ENCODE peak calls at places on chromosome 3, in eight cellular contexts. One of them, this sample, is unnamed.

GRCh38 chr3:23888617-23889228 is 28.1 kb downstream of the NKIRAS1 start:
- DNase-seq in stimulated activated CD4-positive, alpha-beta T cell treated with anti-CD3 and anti-CD28 coated beads, Interleukin-1b, Interleukin-23, amount 100 ng/mL, for 1 hour: no peak
- DNase-seq in stimulated activated naive B cell treated with anti-CD40 and anti-IgM and Interleukin-4, amounts not matched to agents 10 μg/mL and 1 μg/mL and 100 μg/mL, for 72 hours: no peak
- DNase-seq in iris pigment epithelial cell: peak; percentile 56
- DNase-seq in T follicular helper cell: no peak
- DNase-seq in astrocyte: no peak
- DNase-seq in AG08395: peak; percentile 35
- DNase-seq in NCI-H1105: no peak
- DNase-seq in this sample: peak; percentile 35

GRCh38 chr3:106485202-106485601 is 616.4 kb upstream of the CBLB start:
- DNase-seq in stimulated activated CD4-positive, alpha-beta T cell treated with anti-CD3 and anti-CD28 coated beads, Interleukin-1b, Interleukin-23, amount 100 ng/mL, for 1 hour: no peak
- DNase-seq in stimulated activated naive B cell treated with anti-CD40 and anti-IgM and Interleukin-4, amounts not matched to agents 10 μg/mL and 1 μg/mL and 100 μg/mL, for 72 hours: no peak
- DNase-seq in iris pigment epithelial cell: no peak
- DNase-seq in T follicular helper cell: no peak
- DNase-seq in astrocyte: no peak
- DNase-seq in AG08395: no peak
- DNase-seq in NCI-H1105: no peak
- DNase-seq in this sample: no peak

GRCh38 chr3:18443670-18444596 is 18.8 kb upstream of the SATB1 start:
- DNase-seq in stimulated activated CD4-positive, alpha-beta T cell treated with anti-CD3 and anti-CD28 coated beads, Interleukin-1b, Interleukin-23, amount 100 ng/mL, for 1 hour: peak; percentile 2
- DNase-seq in stimulated activated naive B cell treated with anti-CD40 and anti-IgM and Interleukin-4, amounts not matched to agents 10 μg/mL and 1 μg/mL and 100 μg/mL, for 72 hours: peak; percentile 20
- DNase-seq in iris pigment epithelial cell: no peak
- DNase-seq in T follicular helper cell: no peak
- DNase-seq in astrocyte: no peak
- DNase-seq in AG08395: peak; percentile 8
- DNase-seq in NCI-H1105: no peak
- DNase-seq in this sample: no peak

GRCh38 chr3:58116161-58116955 is 94.4 kb downstream of the DNASE1L3 start:
- DNase-seq in stimulated activated CD4-positive, alpha-beta T cell treated with anti-CD3 and anti-CD28 coated beads, Interleukin-1b, Interleukin-23, amount 100 ng/mL, for 1 hour: peak; percentile 4
- DNase-seq in stimulated activated naive B cell treated with anti-CD40 and anti-IgM and Interleukin-4, amounts not matched to agents 10 μg/mL and 1 μg/mL and 100 μg/mL, for 72 hours: peak; percentile 71
- DNase-seq in iris pigment epithelial cell: no peak
- DNase-seq in T follicular helper cell: peak; percentile 16
- DNase-seq in astrocyte: no peak
- DNase-seq in AG08395: no peak
- DNase-seq in NCI-H1105: no peak
- DNase-seq in this sample: no peak

GRCh38 chr3:176663819-176664218 is 533.5 kb downstream of the TBL1XR1 start:
- DNase-seq in stimulated activated CD4-positive, alpha-beta T cell treated with anti-CD3 and anti-CD28 coated beads, Interleukin-1b, Interleukin-23, amount 100 ng/mL, for 1 hour: no peak
- DNase-seq in stimulated activated naive B cell treated with anti-CD40 and anti-IgM and Interleukin-4, amounts not matched to agents 10 μg/mL and 1 μg/mL and 100 μg/mL, for 72 hours: no peak
- DNase-seq in iris pigment epithelial cell: peak; percentile 89
- DNase-seq in T follicular helper cell: no peak
- DNase-seq in astrocyte: peak; percentile 70
- DNase-seq in AG08395: peak; percentile 51
- DNase-seq in NCI-H1105: peak; percentile 76
- DNase-seq in this sample: peak; percentile 48

GRCh38 chr3:152403632-152404066 is 134.9 kb downstream of the MBNL1 start:
- DNase-seq in stimulated activated CD4-positive, alpha-beta T cell treated with anti-CD3 and anti-CD28 coated beads, Interleukin-1b, Interleukin-23, amount 100 ng/mL, for 1 hour: no peak
- DNase-seq in stimulated activated naive B cell treated with anti-CD40 and anti-IgM and Interleukin-4, amounts not matched to agents 10 μg/mL and 1 μg/mL and 100 μg/mL, for 72 hours: no peak
- DNase-seq in iris pigment epithelial cell: peak; percentile 81
- DNase-seq in T follicular helper cell: no peak
- DNase-seq in astrocyte: peak; percentile 37
- DNase-seq in AG08395: no peak
- DNase-seq in NCI-H1105: no peak
- DNase-seq in this sample: no peak

GRCh38 chr3:33826206-33826605 is 27.8 kb downstream of the PDCD6IP start:
- DNase-seq in stimulated activated CD4-positive, alpha-beta T cell treated with anti-CD3 and anti-CD28 coated beads, Interleukin-1b, Interleukin-23, amount 100 ng/mL, for 1 hour: no peak
- DNase-seq in stimulated activated naive B cell treated with anti-CD40 and anti-IgM and Interleukin-4, amounts not matched to agents 10 μg/mL and 1 μg/mL and 100 μg/mL, for 72 hours: no peak
- DNase-seq in iris pigment epithelial cell: peak; percentile 31
- DNase-seq in T follicular helper cell: no peak
- DNase-seq in astrocyte: peak; percentile 7
- DNase-seq in AG08395: no peak
- DNase-seq in NCI-H1105: no peak
- DNase-seq in this sample: no peak

GRCh38 chr3:156611870-156612494 is 57.1 kb upstream of the SSR3 start:
- DNase-seq in stimulated activated CD4-positive, alpha-beta T cell treated with anti-CD3 and anti-CD28 coated beads, Interleukin-1b, Interleukin-23, amount 100 ng/mL, for 1 hour: no peak
- DNase-seq in stimulated activated naive B cell treated with anti-CD40 and anti-IgM and Interleukin-4, amounts not matched to agents 10 μg/mL and 1 μg/mL and 100 μg/mL, for 72 hours: no peak
- DNase-seq in iris pigment epithelial cell: no peak
- DNase-seq in T follicular helper cell: no peak
- DNase-seq in astrocyte: no peak
- DNase-seq in AG08395: no peak
- DNase-seq in NCI-H1105: no peak
- DNase-seq in this sample: no peak

GRCh38 chr3:196996454-196997265 is 28.0 kb upstream of the PIGZ start:
- DNase-seq in stimulated activated CD4-positive, alpha-beta T cell treated with anti-CD3 and anti-CD28 coated beads, Interleukin-1b, Interleukin-23, amount 100 ng/mL, for 1 hour: no peak
- DNase-seq in stimulated activated naive B cell treated with anti-CD40 and anti-IgM and Interleukin-4, amounts not matched to agents 10 μg/mL and 1 μg/mL and 100 μg/mL, for 72 hours: no peak
- DNase-seq in iris pigment epithelial cell: no peak
- DNase-seq in T follicular helper cell: no peak
- DNase-seq in astrocyte: no peak
- DNase-seq in AG08395: no peak
- DNase-seq in NCI-H1105: no peak
- DNase-seq in this sample: no peak

GRCh38 chr3:176780766-176781165 is 416.5 kb downstream of the TBL1XR1 start:
- DNase-seq in stimulated activated CD4-positive, alpha-beta T cell treated with anti-CD3 and anti-CD28 coated beads, Interleukin-1b, Interleukin-23, amount 100 ng/mL, for 1 hour: no peak
- DNase-seq in stimulated activated naive B cell treated with anti-CD40 and anti-IgM and Interleukin-4, amounts not matched to agents 10 μg/mL and 1 μg/mL and 100 μg/mL, for 72 hours: no peak
- DNase-seq in iris pigment epithelial cell: no peak
- DNase-seq in T follicular helper cell: no peak
- DNase-seq in astrocyte: no peak
- DNase-seq in AG08395: no peak
- DNase-seq in NCI-H1105: no peak
- DNase-seq in this sample: no peak

GRCh38 chr3:106345353-106346027 is 476.7 kb upstream of the CBLB start:
- DNase-seq in stimulated activated CD4-positive, alpha-beta T cell treated with anti-CD3 and anti-CD28 coated beads, Interleukin-1b, Interleukin-23, amount 100 ng/mL, for 1 hour: no peak
- DNase-seq in stimulated activated naive B cell treated with anti-CD40 and anti-IgM and Interleukin-4, amounts not matched to agents 10 μg/mL and 1 μg/mL and 100 μg/mL, for 72 hours: no peak
- DNase-seq in iris pigment epithelial cell: peak; percentile 99
- DNase-seq in T follicular helper cell: no peak
- DNase-seq in astrocyte: peak; percentile 100
- DNase-seq in AG08395: peak; percentile 78
- DNase-seq in NCI-H1105: no peak
- DNase-seq in this sample: peak; percentile 95

GRCh38 chr3:99868438-99868723 is 50.7 kb downstream of the CMSS1 start:
- DNase-seq in stimulated activated CD4-positive, alpha-beta T cell treated with anti-CD3 and anti-CD28 coated beads, Interleukin-1b, Interleukin-23, amount 100 ng/mL, for 1 hour: no peak
- DNase-seq in stimulated activated naive B cell treated with anti-CD40 and anti-IgM and Interleukin-4, amounts not matched to agents 10 μg/mL and 1 μg/mL and 100 μg/mL, for 72 hours: no peak
- DNase-seq in iris pigment epithelial cell: peak; percentile 65
- DNase-seq in T follicular helper cell: no peak
- DNase-seq in astrocyte: no peak
- DNase-seq in AG08395: no peak
- DNase-seq in NCI-H1105: peak; percentile 25
- DNase-seq in this sample: no peak

GRCh38 chr3:185153170-185153733 is 392 bp upstream of the C3orf70 start:
- DNase-seq in stimulated activated CD4-positive, alpha-beta T cell treated with anti-CD3 and anti-CD28 coated beads, Interleukin-1b, Interleukin-23, amount 100 ng/mL, for 1 hour: no peak
- DNase-seq in stimulated activated naive B cell treated with anti-CD40 and anti-IgM and Interleukin-4, amounts not matched to agents 10 μg/mL and 1 μg/mL and 100 μg/mL, for 72 hours: no peak
- DNase-seq in iris pigment epithelial cell: no peak
- DNase-seq in T follicular helper cell: no peak
- DNase-seq in astrocyte: no peak
- DNase-seq in AG08395: peak; percentile 22
- DNase-seq in NCI-H1105: no peak
- DNase-seq in this sample: no peak

GRCh38 chr3:119748996-119749395 is 32.9 kb upstream of the NR1I2 start:
- DNase-seq in stimulated activated CD4-positive, alpha-beta T cell treated with anti-CD3 and anti-CD28 coated beads, Interleukin-1b, Interleukin-23, amount 100 ng/mL, for 1 hour: no peak
- DNase-seq in stimulated activated naive B cell treated with anti-CD40 and anti-IgM and Interleukin-4, amounts not matched to agents 10 μg/mL and 1 μg/mL and 100 μg/mL, for 72 hours: no peak
- DNase-seq in iris pigment epithelial cell: no peak
- DNase-seq in T follicular helper cell: no peak
- DNase-seq in astrocyte: no peak
- DNase-seq in AG08395: no peak
- DNase-seq in NCI-H1105: no peak
- DNase-seq in this sample: no peak

GRCh38 chr3:12741205-12741604 is 17.9 kb downstream of the TMEM40 start:
- DNase-seq in stimulated activated CD4-positive, alpha-beta T cell treated with anti-CD3 and anti-CD28 coated beads, Interleukin-1b, Interleukin-23, amount 100 ng/mL, for 1 hour: no peak
- DNase-seq in stimulated activated naive B cell treated with anti-CD40 and anti-IgM and Interleukin-4, amounts not matched to agents 10 μg/mL and 1 μg/mL and 100 μg/mL, for 72 hours: no peak
- DNase-seq in iris pigment epithelial cell: no peak
- DNase-seq in T follicular helper cell: no peak
- DNase-seq in astrocyte: no peak
- DNase-seq in AG08395: no peak
- DNase-seq in NCI-H1105: no peak
- DNase-seq in this sample: no peak

GRCh38 chr3:184715943-184716651 is 4.2 kb upstream of the MAGEF1 start:
- DNase-seq in stimulated activated CD4-positive, alpha-beta T cell treated with anti-CD3 and anti-CD28 coated beads, Interleukin-1b, Interleukin-23, amount 100 ng/mL, for 1 hour: no peak
- DNase-seq in stimulated activated naive B cell treated with anti-CD40 and anti-IgM and Interleukin-4, amounts not matched to agents 10 μg/mL and 1 μg/mL and 100 μg/mL, for 72 hours: no peak
- DNase-seq in iris pigment epithelial cell: peak; percentile 38
- DNase-seq in T follicular helper cell: no peak
- DNase-seq in astrocyte: peak; percentile 76
- DNase-seq in AG08395: peak; percentile 47
- DNase-seq in NCI-H1105: no peak
- DNase-seq in this sample: no peak

GRCh38 chr3:47567149-47567548 is 11.5 kb downstream of the CSPG5 start:
- DNase-seq in stimulated activated CD4-positive, alpha-beta T cell treated with anti-CD3 and anti-CD28 coated beads, Interleukin-1b, Interleukin-23, amount 100 ng/mL, for 1 hour: no peak
- DNase-seq in stimulated activated naive B cell treated with anti-CD40 and anti-IgM and Interleukin-4, amounts not matched to agents 10 μg/mL and 1 μg/mL and 100 μg/mL, for 72 hours: no peak
- DNase-seq in iris pigment epithelial cell: no peak
- DNase-seq in T follicular helper cell: no peak
- DNase-seq in astrocyte: no peak
- DNase-seq in AG08395: no peak
- DNase-seq in NCI-H1105: no peak
- DNase-seq in this sample: no peak

GRCh38 chr3:16236856-16237393 is 27.8 kb downstream of the DPH3 start:
- DNase-seq in stimulated activated CD4-positive, alpha-beta T cell treated with anti-CD3 and anti-CD28 coated beads, Interleukin-1b, Interleukin-23, amount 100 ng/mL, for 1 hour: no peak
- DNase-seq in stimulated activated naive B cell treated with anti-CD40 and anti-IgM and Interleukin-4, amounts not matched to agents 10 μg/mL and 1 μg/mL and 100 μg/mL, for 72 hours: no peak
- DNase-seq in iris pigment epithelial cell: no peak
- DNase-seq in T follicular helper cell: no peak
- DNase-seq in astrocyte: peak; percentile 56
- DNase-seq in AG08395: no peak
- DNase-seq in NCI-H1105: no peak
- DNase-seq in this sample: no peak

GRCh38 chr3:129812589-129812988 is 80.9 kb downstream of the TMCC1 start:
- DNase-seq in stimulated activated CD4-positive, alpha-beta T cell treated with anti-CD3 and anti-CD28 coated beads, Interleukin-1b, Interleukin-23, amount 100 ng/mL, for 1 hour: no peak
- DNase-seq in stimulated activated naive B cell treated with anti-CD40 and anti-IgM and Interleukin-4, amounts not matched to agents 10 μg/mL and 1 μg/mL and 100 μg/mL, for 72 hours: no peak
- DNase-seq in iris pigment epithelial cell: no peak
- DNase-seq in T follicular helper cell: no peak
- DNase-seq in astrocyte: no peak
- DNase-seq in AG08395: no peak
- DNase-seq in NCI-H1105: no peak
- DNase-seq in this sample: no peak

GRCh38 chr3:109177888-109178287 is 41.4 kb downstream of the C3orf85 start:
- DNase-seq in stimulated activated CD4-positive, alpha-beta T cell treated with anti-CD3 and anti-CD28 coated beads, Interleukin-1b, Interleukin-23, amount 100 ng/mL, for 1 hour: no peak
- DNase-seq in stimulated activated naive B cell treated with anti-CD40 and anti-IgM and Interleukin-4, amounts not matched to agents 10 μg/mL and 1 μg/mL and 100 μg/mL, for 72 hours: no peak
- DNase-seq in iris pigment epithelial cell: peak; percentile 9
- DNase-seq in T follicular helper cell: no peak
- DNase-seq in astrocyte: peak; percentile 25
- DNase-seq in AG08395: no peak
- DNase-seq in NCI-H1105: no peak
- DNase-seq in this sample: no peak

GRCh38 chr3:34008836-34009479 is 210.5 kb downstream of the PDCD6IP start:
- DNase-seq in stimulated activated CD4-positive, alpha-beta T cell treated with anti-CD3 and anti-CD28 coated beads, Interleukin-1b, Interleukin-23, amount 100 ng/mL, for 1 hour: no peak
- DNase-seq in stimulated activated naive B cell treated with anti-CD40 and anti-IgM and Interleukin-4, amounts not matched to agents 10 μg/mL and 1 μg/mL and 100 μg/mL, for 72 hours: no peak
- DNase-seq in iris pigment epithelial cell: no peak
- DNase-seq in T follicular helper cell: no peak
- DNase-seq in astrocyte: peak; percentile 12
- DNase-seq in AG08395: no peak
- DNase-seq in NCI-H1105: no peak
- DNase-seq in this sample: no peak

GRCh38 chr3:197338586-197338985 is 40.2 kb upstream of the DLG1 start:
- DNase-seq in stimulated activated CD4-positive, alpha-beta T cell treated with anti-CD3 and anti-CD28 coated beads, Interleukin-1b, Interleukin-23, amount 100 ng/mL, for 1 hour: no peak
- DNase-seq in stimulated activated naive B cell treated with anti-CD40 and anti-IgM and Interleukin-4, amounts not matched to agents 10 μg/mL and 1 μg/mL and 100 μg/mL, for 72 hours: no peak
- DNase-seq in iris pigment epithelial cell: no peak
- DNase-seq in T follicular helper cell: no peak
- DNase-seq in astrocyte: no peak
- DNase-seq in AG08395: no peak
- DNase-seq in NCI-H1105: no peak
- DNase-seq in this sample: no peak

GRCh38 chr3:36843065-36844051 is 79.0 kb upstream of the DCLK3 start:
- DNase-seq in stimulated activated CD4-positive, alpha-beta T cell treated with anti-CD3 and anti-CD28 coated beads, Interleukin-1b, Interleukin-23, amount 100 ng/mL, for 1 hour: peak; percentile 22
- DNase-seq in stimulated activated naive B cell treated with anti-CD40 and anti-IgM and Interleukin-4, amounts not matched to agents 10 μg/mL and 1 μg/mL and 100 μg/mL, for 72 hours: peak; percentile 29
- DNase-seq in iris pigment epithelial cell: peak; percentile 63
- DNase-seq in T follicular helper cell: peak; percentile 19
- DNase-seq in astrocyte: peak; percentile 9
- DNase-seq in AG08395: peak; percentile 36
- DNase-seq in NCI-H1105: no peak
- DNase-seq in this sample: peak; percentile 20

GRCh38 chr3:38029400-38030125 is at the start of gene PLCD1:
- DNase-seq in stimulated activated CD4-positive, alpha-beta T cell treated with anti-CD3 and anti-CD28 coated beads, Interleukin-1b, Interleukin-23, amount 100 ng/mL, for 1 hour: no peak
- DNase-seq in stimulated activated naive B cell treated with anti-CD40 and anti-IgM and Interleukin-4, amounts not matched to agents 10 μg/mL and 1 μg/mL and 100 μg/mL, for 72 hours: no peak
- DNase-seq in iris pigment epithelial cell: peak; percentile 22
- DNase-seq in T follicular helper cell: peak; percentile 28
- DNase-seq in astrocyte: peak; percentile 38
- DNase-seq in AG08395: peak; percentile 88
- DNase-seq in NCI-H1105: no peak
- DNase-seq in this sample: peak; percentile 28

GRCh38 chr3:53718462-53718861 is 127.8 kb downstream of the CHDH start:
- DNase-seq in stimulated activated CD4-positive, alpha-beta T cell treated with anti-CD3 and anti-CD28 coated beads, Interleukin-1b, Interleukin-23, amount 100 ng/mL, for 1 hour: no peak
- DNase-seq in stimulated activated naive B cell treated with anti-CD40 and anti-IgM and Interleukin-4, amounts not matched to agents 10 μg/mL and 1 μg/mL and 100 μg/mL, for 72 hours: no peak
- DNase-seq in iris pigment epithelial cell: no peak
- DNase-seq in T follicular helper cell: no peak
- DNase-seq in astrocyte: no peak
- DNase-seq in AG08395: no peak
- DNase-seq in NCI-H1105: no peak
- DNase-seq in this sample: no peak

GRCh38 chr3:43288366-43288765 is 2.0 kb downstream of the SNRK start:
- DNase-seq in stimulated activated CD4-positive, alpha-beta T cell treated with anti-CD3 and anti-CD28 coated beads, Interleukin-1b, Interleukin-23, amount 100 ng/mL, for 1 hour: no peak
- DNase-seq in stimulated activated naive B cell treated with anti-CD40 and anti-IgM and Interleukin-4, amounts not matched to agents 10 μg/mL and 1 μg/mL and 100 μg/mL, for 72 hours: no peak
- DNase-seq in iris pigment epithelial cell: peak; percentile 62
- DNase-seq in T follicular helper cell: no peak
- DNase-seq in astrocyte: peak; percentile 7
- DNase-seq in AG08395: peak; percentile 24
- DNase-seq in NCI-H1105: no peak
- DNase-seq in this sample: no peak

GRCh38 chr3:5213574-5213966 is 26.1 kb downstream of the EDEM1 start:
- DNase-seq in stimulated activated CD4-positive, alpha-beta T cell treated with anti-CD3 and anti-CD28 coated beads, Interleukin-1b, Interleukin-23, amount 100 ng/mL, for 1 hour: no peak
- DNase-seq in stimulated activated naive B cell treated with anti-CD40 and anti-IgM and Interleukin-4, amounts not matched to agents 10 μg/mL and 1 μg/mL and 100 μg/mL, for 72 hours: no peak
- DNase-seq in iris pigment epithelial cell: no peak
- DNase-seq in T follicular helper cell: no peak
- DNase-seq in astrocyte: no peak
- DNase-seq in AG08395: no peak
- DNase-seq in NCI-H1105: no peak
- DNase-seq in this sample: no peak

GRCh38 chr3:112390783-112391641 is 58.1 kb downstream of the CD200 start:
- DNase-seq in stimulated activated CD4-positive, alpha-beta T cell treated with anti-CD3 and anti-CD28 coated beads, Interleukin-1b, Interleukin-23, amount 100 ng/mL, for 1 hour: no peak
- DNase-seq in stimulated activated naive B cell treated with anti-CD40 and anti-IgM and Interleukin-4, amounts not matched to agents 10 μg/mL and 1 μg/mL and 100 μg/mL, for 72 hours: no peak
- DNase-seq in iris pigment epithelial cell: peak; percentile 98
- DNase-seq in T follicular helper cell: no peak
- DNase-seq in astrocyte: peak; percentile 99
- DNase-seq in AG08395: peak; percentile 67
- DNase-seq in NCI-H1105: no peak
- DNase-seq in this sample: peak; percentile 76

GRCh38 chr3:69294014-69294771 is 91.7 kb downstream of the FRMD4B start:
- DNase-seq in stimulated activated CD4-positive, alpha-beta T cell treated with anti-CD3 and anti-CD28 coated beads, Interleukin-1b, Interleukin-23, amount 100 ng/mL, for 1 hour: no peak
- DNase-seq in stimulated activated naive B cell treated with anti-CD40 and anti-IgM and Interleukin-4, amounts not matched to agents 10 μg/mL and 1 μg/mL and 100 μg/mL, for 72 hours: no peak
- DNase-seq in iris pigment epithelial cell: no peak
- DNase-seq in T follicular helper cell: no peak
- DNase-seq in astrocyte: peak; percentile 44
- DNase-seq in AG08395: peak; percentile 44
- DNase-seq in NCI-H1105: no peak
- DNase-seq in this sample: no peak

GRCh38 chr3:9028134-9028533 is 64.9 kb upstream of the RAD18 start:
- DNase-seq in stimulated activated CD4-positive, alpha-beta T cell treated with anti-CD3 and anti-CD28 coated beads, Interleukin-1b, Interleukin-23, amount 100 ng/mL, for 1 hour: no peak
- DNase-seq in stimulated activated naive B cell treated with anti-CD40 and anti-IgM and Interleukin-4, amounts not matched to agents 10 μg/mL and 1 μg/mL and 100 μg/mL, for 72 hours: no peak
- DNase-seq in iris pigment epithelial cell: peak; percentile 62
- DNase-seq in T follicular helper cell: no peak
- DNase-seq in astrocyte: peak; percentile 64
- DNase-seq in AG08395: peak; percentile 64
- DNase-seq in NCI-H1105: peak; percentile 69
- DNase-seq in this sample: peak; percentile 10

GRCh38 chr3:156135921-156136655 is 15.7 kb downstream of the KCNAB1 start:
- DNase-seq in stimulated activated CD4-positive, alpha-beta T cell treated with anti-CD3 and anti-CD28 coated beads, Interleukin-1b, Interleukin-23, amount 100 ng/mL, for 1 hour: no peak
- DNase-seq in stimulated activated naive B cell treated with anti-CD40 and anti-IgM and Interleukin-4, amounts not matched to agents 10 μg/mL and 1 μg/mL and 100 μg/mL, for 72 hours: no peak
- DNase-seq in iris pigment epithelial cell: no peak
- DNase-seq in T follicular helper cell: no peak
- DNase-seq in astrocyte: no peak
- DNase-seq in AG08395: no peak
- DNase-seq in NCI-H1105: peak; percentile 10
- DNase-seq in this sample: no peak

This sample was measured in HFFc6.